ENCODE peak calls at places on chromosomes 5 and 9, in four cellular contexts. One of them, this sample, is unnamed.

GRCh38 chr5:90802695-90803317 is 244.2 kb downstream of the ADGRV1 start:
- DNase-seq in K562: peak; percentile 36
- DNase-seq in GM12878: no peak
- DNase-seq in HepG2: peak; percentile 25
- DNase-seq in this sample: peak; percentile 41

GRCh38 chr5:9099681-9100080 is 446.2 kb downstream of the SEMA5A start:
- DNase-seq in K562: no peak
- DNase-seq in GM12878: no peak
- DNase-seq in HepG2: no peak
- DNase-seq in this sample: no peak

GRCh38 chr5:96788112-96788749 is 19.5 kb downstream of the ERAP1 start:
- DNase-seq in K562: no peak
- DNase-seq in GM12878: no peak
- DNase-seq in HepG2: no peak
- DNase-seq in this sample: no peak

GRCh38 chr9:70947086-70947485 is 174.3 kb downstream of the TRPM3 start:
- DNase-seq in K562: no peak
- DNase-seq in GM12878: no peak
- DNase-seq in HepG2: no peak
- DNase-seq in this sample: no peak

GRCh38 chr5:133899506-133899905 is 68.9 kb downstream of the C5orf15 start:
- DNase-seq in K562: no peak
- DNase-seq in GM12878: no peak
- DNase-seq in HepG2: no peak
- DNase-seq in this sample: no peak

GRCh38 chr5:115423541-115423940 is 121.0 kb downstream of the FEM1C start:
- DNase-seq in K562: no peak
- DNase-seq in GM12878: no peak
- DNase-seq in HepG2: no peak
- DNase-seq in this sample: no peak

GRCh38 chr5:1474875-1475543 is 29.8 kb upstream of the SLC6A3 start:
- DNase-seq in K562: no peak
- DNase-seq in GM12878: no peak
- DNase-seq in HepG2: no peak
- DNase-seq in this sample: no peak

GRCh38 chr9:17793713-17794622 is 215.1 kb downstream of the SH3GL2 start:
- DNase-seq in K562: no peak
- DNase-seq in GM12878: no peak
- DNase-seq in HepG2: peak; percentile 27
- DNase-seq in this sample: no peak

GRCh38 chr5:74541381-74541781 is 99.1 kb downstream of the ENC1 start:
- DNase-seq in K562: no peak
- DNase-seq in GM12878: no peak
- DNase-seq in HepG2: no peak
- DNase-seq in this sample: no peak

GRCh38 chr5:153618857-153619256 is 128.4 kb downstream of the GRIA1 start:
- DNase-seq in K562: peak; percentile 12
- DNase-seq in GM12878: no peak
- DNase-seq in HepG2: no peak
- DNase-seq in this sample: no peak

DNA sequence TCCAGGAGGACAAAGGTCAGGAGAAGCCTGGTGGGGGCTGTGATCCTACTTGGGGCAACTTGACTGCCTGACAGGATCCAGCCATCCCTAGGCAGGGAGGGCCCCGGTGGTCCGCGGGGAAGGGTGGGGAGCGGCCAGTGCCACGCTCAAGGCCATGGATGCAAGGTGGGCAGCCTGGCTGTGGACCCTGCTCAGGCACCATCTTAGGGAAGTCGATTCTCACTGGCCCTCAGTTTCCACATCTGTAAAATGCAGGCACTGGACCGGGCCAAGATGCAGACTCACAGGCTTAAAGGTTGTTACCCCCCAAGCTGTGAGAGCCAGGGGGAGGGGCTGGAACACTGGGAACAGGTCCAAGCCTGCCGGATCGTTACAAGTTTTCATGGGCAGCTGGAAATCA is 8.7 kb upstream of the DOLPP1 start:
- DNase-seq in K562: no peak
- DNase-seq in GM12878: no peak
- DNase-seq in HepG2: no peak
- DNase-seq in this sample: no peak
- TF ChIP-seq ESRRA in K562: no peak
- TF ChIP-seq ESRRA in GM12878: no peak
- TF ChIP-seq ESRRA in HepG2: no peak
- TF ChIP-seq ESRRA in this sample: no peak

GRCh38 chr9:26656003-26656940 is 236.3 kb downstream of the CAAP1 start:
- DNase-seq in K562: peak; percentile 4
- DNase-seq in GM12878: no peak
- DNase-seq in HepG2: peak; percentile 2
- DNase-seq in this sample: peak; percentile 56
- TF ChIP-seq ATF2 in K562: no peak
- TF ChIP-seq ATF2 in GM12878: no peak
- TF ChIP-seq ATF2 in HepG2: no peak
- TF ChIP-seq ATF2 in this sample: no peak

DNA sequence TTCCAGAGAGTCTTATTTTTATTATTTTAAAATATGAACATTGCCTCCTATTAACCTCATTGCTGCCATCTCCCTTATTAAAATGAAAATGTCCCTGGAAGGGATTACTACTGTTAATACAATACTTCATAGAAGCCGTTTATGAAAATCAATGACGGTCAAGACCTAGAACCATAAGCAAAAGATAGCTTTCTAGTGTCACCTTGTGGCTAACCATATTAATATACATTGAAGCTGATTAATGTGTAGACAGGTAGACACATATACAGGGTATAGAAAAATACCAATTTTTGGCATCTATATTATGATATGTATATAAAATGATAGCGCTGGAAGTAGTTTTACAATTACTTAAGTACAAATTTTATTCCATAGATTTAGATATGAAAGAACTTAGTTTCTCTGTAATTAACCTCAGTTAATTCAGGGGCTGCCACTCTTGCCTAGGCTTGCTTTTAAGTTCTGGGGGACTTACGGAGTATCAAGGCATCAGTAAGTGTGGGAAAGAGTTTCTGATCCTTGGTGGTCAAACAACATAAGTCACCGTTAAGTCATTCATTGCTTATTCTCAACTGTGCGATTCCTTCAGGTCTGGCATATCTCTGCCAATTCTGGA is 2.5 kb upstream of the YTHDC2 start:
- DNase-seq in K562: no peak
- DNase-seq in GM12878: no peak
- DNase-seq in HepG2: peak; percentile 50
- DNase-seq in this sample: no peak
- TF ChIP-seq ESRRA in K562: no peak
- TF ChIP-seq ESRRA in GM12878: no peak
- TF ChIP-seq ESRRA in HepG2: no peak
- TF ChIP-seq ESRRA in this sample: no peak

DNA sequence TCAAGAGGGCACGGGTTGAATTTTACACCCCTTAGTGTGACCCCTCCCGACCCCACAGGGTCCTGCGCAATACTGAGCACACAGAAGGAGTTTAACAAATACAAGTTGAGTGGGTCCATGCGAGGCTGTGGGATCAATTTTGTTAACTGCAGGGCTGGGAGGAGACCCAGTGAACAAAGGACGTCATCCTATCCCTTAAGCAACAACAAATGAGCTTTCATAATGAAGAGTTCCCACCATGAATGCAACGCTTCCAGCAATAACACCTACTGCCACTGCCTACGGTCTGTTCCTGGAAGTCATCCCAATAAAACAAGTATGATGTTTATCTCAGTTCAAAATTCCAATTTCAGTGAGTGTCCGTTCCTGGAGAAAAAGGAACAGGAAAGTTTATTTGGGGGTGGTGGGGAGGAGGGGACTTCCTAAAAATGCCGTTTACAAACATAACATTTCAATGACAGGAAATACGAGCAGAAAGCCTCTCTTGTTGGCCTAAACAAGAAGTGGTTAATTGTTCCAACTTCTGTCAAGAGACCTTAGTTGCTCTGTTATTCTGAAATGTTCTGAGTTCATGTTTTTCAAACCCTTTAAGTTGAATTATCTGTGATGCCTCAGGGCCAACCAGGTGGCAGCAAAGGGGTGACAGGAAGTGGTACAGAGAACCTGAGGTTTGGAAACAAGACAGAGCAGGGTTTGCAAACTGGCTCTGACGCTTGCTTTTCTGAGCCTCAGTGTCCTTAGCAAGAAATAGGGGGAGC is 65.8 kb upstream of the PLPP6 start:
- DNase-seq in K562: no peak
- DNase-seq in GM12878: peak; percentile 5
- DNase-seq in HepG2: no peak
- DNase-seq in this sample: no peak
- TF ChIP-seq ATF2 in K562: no peak
- TF ChIP-seq ATF2 in GM12878: no peak
- TF ChIP-seq ATF2 in HepG2: no peak
- TF ChIP-seq ATF2 in this sample: no peak

DNA sequence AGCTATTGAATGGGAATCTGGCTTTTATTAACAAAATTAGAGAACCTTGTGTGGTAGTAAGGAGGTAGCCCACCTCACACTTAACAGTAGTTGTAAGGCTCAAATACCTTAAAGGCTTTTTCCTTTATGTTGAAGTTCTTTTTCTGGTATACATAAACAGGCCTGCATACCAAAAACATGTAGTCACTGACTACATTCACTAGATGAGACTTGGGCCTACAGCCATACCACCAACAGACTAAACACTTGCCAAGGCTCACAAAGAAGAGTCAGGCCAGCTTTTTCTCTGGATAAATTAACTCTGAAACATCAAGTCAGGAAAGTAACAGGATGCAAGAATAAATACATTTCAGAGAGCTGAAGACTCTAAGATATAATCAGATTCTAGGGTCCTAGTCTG is 78.6 kb upstream of the MPDZ start:
- DNase-seq in K562: no peak
- DNase-seq in GM12878: no peak
- DNase-seq in HepG2: no peak
- DNase-seq in this sample: no peak
- TF ChIP-seq ESRRA in K562: no peak
- TF ChIP-seq ESRRA in GM12878: no peak
- TF ChIP-seq ESRRA in HepG2: no peak
- TF ChIP-seq ESRRA in this sample: no peak

DNA sequence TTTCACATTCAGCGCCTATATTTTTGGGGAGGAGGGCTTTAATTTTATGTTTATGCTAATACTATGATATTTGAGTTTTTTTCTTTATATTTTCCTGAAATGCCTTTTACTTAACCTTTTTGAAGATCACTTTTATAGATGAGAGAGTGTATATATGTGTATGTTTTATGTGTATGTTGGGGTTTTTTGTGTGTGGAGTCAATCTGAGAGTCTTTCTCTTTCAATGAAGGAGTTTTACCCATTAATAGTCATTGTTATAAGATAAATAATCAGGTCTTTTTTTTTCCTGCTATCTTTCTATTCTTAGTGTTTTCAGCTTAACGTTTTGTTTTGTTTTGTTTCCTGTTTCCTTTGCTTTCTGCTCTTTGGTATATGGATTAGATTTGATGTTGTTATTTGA is 112.2 kb downstream of the TEX10 start:
- DNase-seq in K562: no peak
- DNase-seq in GM12878: no peak
- DNase-seq in HepG2: no peak
- DNase-seq in this sample: no peak
- TF ChIP-seq ATF2 in K562: no peak
- TF ChIP-seq ATF2 in GM12878: no peak
- TF ChIP-seq ATF2 in HepG2: no peak
- TF ChIP-seq ATF2 in this sample: no peak

GRCh38 chr9:129320575-129321311 is 142.7 kb upstream of the IER5L start:
- DNase-seq in K562: peak; percentile 56
- DNase-seq in GM12878: peak; percentile 34
- DNase-seq in HepG2: peak; percentile 63
- DNase-seq in this sample: peak; percentile 44
- TF ChIP-seq ESRRA in K562: no peak
- TF ChIP-seq ESRRA in GM12878: no peak
- TF ChIP-seq ESRRA in HepG2: no peak
- TF ChIP-seq ESRRA in this sample: no peak

GRCh38 chr5:81247441-81247972 is 14.4 kb downstream of the CKMT2 start:
- DNase-seq in K562: no peak
- DNase-seq in GM12878: no peak
- DNase-seq in HepG2: no peak
- DNase-seq in this sample: no peak
- TF ChIP-seq ATF2 in K562: no peak
- TF ChIP-seq ATF2 in GM12878: no peak
- TF ChIP-seq ATF2 in HepG2: no peak
- TF ChIP-seq ATF2 in this sample: no peak

GRCh38 chr5:82885657-82886389 is 191.4 kb downstream of the TMEM167A start:
- DNase-seq in K562: no peak
- DNase-seq in GM12878: peak; percentile 16
- DNase-seq in HepG2: no peak
- DNase-seq in this sample: no peak
- TF ChIP-seq ESRRA in K562: no peak
- TF ChIP-seq ESRRA in GM12878: no peak
- TF ChIP-seq ESRRA in HepG2: no peak
- TF ChIP-seq ESRRA in this sample: no peak

GRCh38 chr5:140567136-140567818 is 2.6 kb downstream of the SLC35A4 start:
- DNase-seq in K562: no peak
- DNase-seq in GM12878: no peak
- DNase-seq in HepG2: no peak
- DNase-seq in this sample: no peak

GRCh38 chr5:140565024-140565779 is 574 bp downstream of the SLC35A4 start:
- DNase-seq in K562: no peak
- DNase-seq in GM12878: no peak
- DNase-seq in HepG2: no peak
- DNase-seq in this sample: no peak

GRCh38 chr5:140564196-140565023 is at the start of the genes APBB3 and SLC35A4:
- DNase-seq in K562: peak; percentile 93
- DNase-seq in GM12878: peak; percentile 96
- DNase-seq in HepG2: peak; percentile 27
- DNase-seq in this sample: peak; percentile 90

GRCh38 chr5:140566665-140567064 is 2.0 kb downstream of the SLC35A4 start:
- DNase-seq in K562: no peak
- DNase-seq in GM12878: no peak
- DNase-seq in HepG2: no peak
- DNase-seq in this sample: no peak

DNA sequence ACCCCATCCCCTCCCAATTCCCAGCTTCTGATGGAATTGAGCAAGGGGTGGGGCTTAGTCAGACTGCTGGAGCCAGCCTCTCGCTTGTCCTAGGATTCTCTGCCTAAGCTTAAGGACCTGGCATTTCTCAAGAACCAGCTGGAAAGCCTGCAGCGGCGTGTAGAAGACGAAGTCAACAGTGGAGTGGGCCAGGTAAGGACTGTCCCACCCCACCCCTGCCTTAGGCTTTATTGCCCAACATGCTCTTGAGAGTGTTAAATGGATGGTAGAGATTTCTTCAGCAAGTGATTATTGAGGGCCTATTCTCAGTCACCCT is 1.1 kb downstream of the SLC35A4 start:
- DNase-seq in K562: no peak
- DNase-seq in GM12878: no peak
- DNase-seq in HepG2: no peak
- DNase-seq in this sample: no peak
- TF ChIP-seq ATF2 in K562: no peak
- TF ChIP-seq ATF2 in GM12878: no peak
- TF ChIP-seq ATF2 in HepG2: no peak
- TF ChIP-seq ATF2 in this sample: no peak

This sample was measured in WTC11.